ENCODE peak calls at places on chromosomes 2 and 18, in five cellular contexts. L is H1, U is neuronal stem cell, Q is SK-N-SH, Z is OCI-LY7. I is an unnamed sample.
A peak's percentile ranks its signal among the peaks of the same experiment; 100 is the strongest.

GRCh38 chr2:215680605-215681598 is 245.0 kb upstream of the FN1 start:
- DNase-seq in L (no peak), U (no peak), Q (no peak), Z (no peak), I (no peak)

GRCh38 chr2:241295326-241296095 is 20.0 kb downstream of the HDLBP start:
- DNase-seq in Q (no peak), U (no peak), L (peak; percentile 37), Z (no peak), I (no peak)

GRCh38 chr2:81266106-81266505 is 961.6 kb upstream of the LRRTM1 start:
- DNase-seq in Z (peak; percentile 17), L (peak; percentile 46), U (peak; percentile 9), Q (no peak), I (peak; percentile 45)

GRCh38 chr2:203444738-203445137 is 90.4 kb downstream of the RAPH1 start:
- DNase-seq in L (no peak), Z (no peak), Q (no peak), U (no peak), I (no peak)

GRCh38 chr18:24894880-24895279 is 434.4 kb downstream of the HRH4 start:
- DNase-seq in L (no peak), Q (peak; percentile 36), U (no peak), Z (no peak), I (no peak)

GRCh38 chr2:23092831-23093230 is 292.1 kb upstream of the KLHL29 start:
- DNase-seq in Z (peak; percentile 11), Q (no peak), L (no peak), U (peak; percentile 53), I (peak; percentile 79)

GRCh38 chr2:26911911-26912861 is 58.3 kb upstream of the MAPRE3 start:
- DNase-seq in Z (no peak), L (peak; percentile 62), U (peak; percentile 80), Q (peak; percentile 83), I (no peak)

GRCh38 chr18:79962311-79962710 is 2.1 kb upstream of the HSBP1L1 start:
- DNase-seq in Z (no peak), Q (no peak), L (no peak), U (no peak), I (no peak)

GRCh38 chr2:23486676-23487075 is 101.7 kb downstream of the KLHL29 start:
- DNase-seq in Q (no peak), Z (no peak), L (no peak), U (no peak), I (no peak)

GRCh38 chr2:202096736-202097135 is 23.7 kb downstream of the KIAA2012 start:
- DNase-seq in Q (no peak), L (no peak), Z (no peak), U (no peak), I (no peak)

GRCh38 chr2:88265352-88265960 is 95.3 kb downstream of the THNSL2 start:
- DNase-seq in Z (no peak), Q (no peak), U (no peak), L (no peak), I (no peak)

GRCh38 chr2:237432484-237433092 is 18.6 kb upstream of the COL6A3 start:
- DNase-seq in Q (peak; percentile 82), U (no peak), L (no peak), Z (no peak), I (no peak)

GRCh38 chr2:201665420-201666158 is 22.3 kb upstream of the TMEM237 start:
- DNase-seq in U (no peak), L (no peak), Z (no peak), Q (no peak), I (no peak)

GRCh38 chr2:30336978-30337841 is 105.9 kb downstream of the LBH start:
- DNase-seq in U (no peak), Q (no peak), L (no peak), Z (peak; percentile 90), I (peak; percentile 64)

GRCh38 chr18:80009661-80010550 is 21.5 kb upstream of the TXNL4A start:
- DNase-seq in Z (no peak), Q (no peak), L (no peak), U (no peak), I (no peak)

GRCh38 chr2:200447139-200447855 is 62.6 kb downstream of the KCTD18 start:
- DNase-seq in L (no peak), Z (no peak), Q (no peak), U (no peak), I (no peak)

GRCh38 chr2:202824901-202825300 is 46.7 kb downstream of the ICA1L start:
- DNase-seq in U (no peak), Q (no peak), Z (no peak), L (no peak), I (no peak)

GRCh38 chr2:43553341-43553855 is 42.4 kb downstream of the THADA start:
- DNase-seq in Z (no peak), Q (no peak), L (no peak), U (no peak), I (no peak)

GRCh38 chr2:217530399-217531100 is 472.2 kb downstream of the TNS1 start:
- DNase-seq in Q (no peak), L (no peak), U (no peak), Z (no peak), I (no peak)

GRCh38 chr2:187552959-187553681 is 1.1 kb downstream of the TFPI start:
- DNase-seq in Z (no peak), Q (no peak), L (no peak), U (no peak), I (no peak)

GRCh38 chr2:85843543-85843942 is 45.2 kb downstream of the ST3GAL5 start:
- DNase-seq in Q (peak; percentile 25), U (no peak), L (peak; percentile 80), Z (peak; percentile 35), I (peak; percentile 79)

GRCh38 chr2:15634846-15635490 is 43.3 kb downstream of the DDX1 start:
- DNase-seq in L (no peak), Z (no peak), U (no peak), Q (no peak), I (no peak)

GRCh38 chr18:48565105-48565504 is 26.3 kb downstream of the CTIF start:
- DNase-seq in Q (no peak), Z (no peak), L (no peak), U (no peak), I (no peak)

GRCh38 chr2:238449241-238449640 is 22.5 kb downstream of the ASB1 start:
- DNase-seq in L (no peak), U (no peak), Q (no peak), Z (no peak), I (no peak)

GRCh38 chr2:189363559-189363958 is 77.7 kb upstream of the WDR75 start:
- DNase-seq in Q (no peak), L (no peak), Z (no peak), U (no peak), I (no peak)

GRCh38 chr2:160010361-160011145 is 51.9 kb downstream of the PLA2R1 start:
- DNase-seq in L (no peak), Z (no peak), U (no peak), Q (peak; percentile 44), I (no peak)

GRCh38 chr2:160005476-160005875 is 56.9 kb downstream of the PLA2R1 start:
- DNase-seq in U (no peak), Q (no peak), L (no peak), Z (no peak), I (no peak)

GRCh38 chr2:160005908-160006307 is 56.5 kb downstream of the PLA2R1 start:
- DNase-seq in U (no peak), Q (no peak), L (no peak), Z (no peak), I (no peak)

GRCh38 chr2:160006466-160006865 is 55.9 kb downstream of the PLA2R1 start:
- DNase-seq in U (no peak), Z (no peak), L (no peak), Q (no peak), I (no peak)

DNA sequence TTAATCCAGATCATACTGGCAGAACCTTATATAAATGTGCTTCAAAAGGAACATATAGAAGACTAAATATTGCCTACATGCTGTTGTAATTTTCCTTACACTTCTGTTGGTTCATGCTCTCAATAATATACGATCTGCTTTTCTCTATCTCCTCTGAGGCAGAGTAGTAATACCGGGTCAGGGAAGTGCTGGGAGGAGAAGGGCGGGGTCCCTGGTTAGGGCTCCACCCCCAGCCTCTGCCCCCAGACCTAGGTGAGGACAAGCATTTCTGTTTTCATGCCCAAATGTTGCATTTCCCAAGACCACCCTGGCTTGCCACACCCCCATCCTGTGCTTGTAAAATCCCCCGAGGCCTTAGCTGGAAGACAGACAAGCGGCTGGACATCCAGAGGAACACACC is 55.3 kb downstream of the PLA2R1 start:
- DNase-seq in L (no peak), U (no peak), Z (no peak), Q (no peak), I (no peak)
- H3K4me3 ChIP-seq in L (no peak overlapping the region), U (no peak overlapping the region), Z (no peak overlapping the region), Q (no peak overlapping the region), I (no peak overlapping the region)

DNA sequence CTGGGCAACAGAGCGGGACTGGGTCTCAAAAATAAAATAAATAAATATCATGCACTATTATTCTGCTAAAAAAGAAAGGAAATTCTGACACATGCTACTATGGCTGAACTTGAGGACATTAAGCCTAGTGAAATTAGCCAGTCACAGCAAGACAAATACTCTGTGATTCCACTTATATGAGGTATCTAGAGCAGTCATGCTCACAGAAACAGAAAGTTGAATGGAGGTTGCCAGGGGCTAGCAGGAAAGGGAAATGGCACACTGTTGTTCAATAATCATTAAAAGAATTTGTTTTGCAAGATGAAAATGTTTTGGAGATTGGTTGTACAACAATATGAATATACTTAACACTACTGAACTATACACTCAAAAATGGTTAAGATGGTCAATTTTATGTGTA is 60.8 kb downstream of the NCKAP1 start:
- DNase-seq in Z (no peak), Q (no peak), L (no peak), U (no peak), I (no peak)
- H2AFZ ChIP-seq in Z (peak overlapping the region; percentile 77), Q (no peak overlapping the region), L (no peak overlapping the region), U (no peak overlapping the region), I (no peak overlapping the region)

GRCh38 chr2:234701841-234702240 is 205.0 kb upstream of the ARL4C start:
- DNase-seq in Z (no peak), U (no peak), L (no peak), Q (no peak), I (no peak)

GRCh38 chr2:234702731-234703225 is 205.9 kb upstream of the ARL4C start:
- DNase-seq in U (no peak), Z (no peak), Q (no peak), L (no peak), I (no peak)

GRCh38 chr2:234701421-234701820 is 204.5 kb upstream of the ARL4C start:
- DNase-seq in L (no peak), U (no peak), Q (no peak), Z (no peak), I (no peak)

GRCh38 chr2:234695981-234696380 is 199.1 kb upstream of the ARL4C start:
- DNase-seq in Z (no peak), Q (no peak), U (no peak), L (no peak), I (no peak)

GRCh38 chr2:234699456-234699855 is 202.6 kb upstream of the ARL4C start:
- DNase-seq in Q (no peak), Z (no peak), L (no peak), U (no peak), I (no peak)
- H3K9me3 ChIP-seq in Q (no peaks in the 10 kb centered on the region), Z (no peaks in the 10 kb centered on the region), L (peaks cover 40% of the 10 kb centered on the region), U (peaks cover 9% of the 10 kb centered on the region), I (no peaks in the 10 kb centered on the region)

GRCh38 chr2:63055510-63056308 is 5.1 kb downstream of the OTX1 start:
- DNase-seq in U (peak; percentile 43), Z (no peak), Q (peak; percentile 71), L (peak; percentile 71), I (no peak)

GRCh38 chr2:63053889-63054725 is 3.5 kb downstream of the OTX1 start:
- DNase-seq in L (peak; percentile 96), Z (peak; percentile 8), U (peak; percentile 30), Q (peak; percentile 63), I (no peak)

GRCh38 chr2:63053235-63053888 is 2.7 kb downstream of the OTX1 start:
- DNase-seq in Q (no peak), Z (no peak), L (no peak), U (no peak), I (no peak)

GRCh38 chr2:63056309-63057065 is 5.9 kb downstream of the OTX1 start:
- DNase-seq in U (peak; percentile 63), L (peak; percentile 56), Q (peak; percentile 75), Z (no peak), I (no peak)

GRCh38 chr2:63054812-63055509 is 4.3 kb downstream of the OTX1 start:
- DNase-seq in Q (peak; percentile 57), U (peak; percentile 26), Z (no peak), L (peak; percentile 77), I (no peak)
- H3K4me3 ChIP-seq in Q (peak overlapping the region; percentile 21), U (peak overlapping the region; percentile 66), Z (no peak overlapping the region), L (peak overlapping the region; percentile 74), I (no peak overlapping the region)